ENCODE peak calls at places on chromosomes 1 and 21, in five cellular contexts. L is NT2/D1, Q is HepG2, W is GM12878, D is H1. X is an unnamed sample.

GRCh38 chr1:18299441-18300338 is 181.0 kb upstream of the KLHDC7A start:
- DNase-seq in L (no peak), W (no peak), D (no peak), Q (peak), X (peak)

GRCh38 chr1:33274446-33274845 is 18.2 kb downstream of the ZNF362 start:
- DNase-seq in Q (no peak), L (no peak), W (no peak), D (no peak), X (no peak)

GRCh38 chr1:92310185-92310597 is 11.3 kb downstream of the RPAP2 start:
- DNase-seq in D (no peak), Q (no peak), L (no peak), W (no peak), X (peak)

GRCh38 chr1:19405195-19405760 is 80.1 kb downstream of the CAPZB start:
- DNase-seq in L (no peak), Q (no peak), W (no peak), D (no peak), X (peak)

GRCh38 chr1:175933801-175934200 is 190.4 kb upstream of the TNR start:
- DNase-seq in L (peak), Q (peak), W (no peak), D (no peak), X (peak)

GRCh38 chr1:226404063-226404903 is 3.6 kb downstream of the PARP1 start:
- DNase-seq in Q (peak), L (no peak), W (no peak), D (no peak), X (no peak)

GRCh38 chr1:23664837-23665795 is 26.5 kb upstream of the RPL11 start:
- DNase-seq in D (no peak), Q (peak), W (peak), L (peak), X (peak)

GRCh38 chr1:154407866-154408777 is 3.0 kb downstream of the IL6R start:
- DNase-seq in D (no peak), Q (peak), W (no peak), L (no peak), X (no peak)

GRCh38 chr1:66532798-66533783 is 862 bp upstream of the SGIP1 start:
- DNase-seq in W (no peak), Q (no peak), D (no peak), L (no peak), X (no peak)

GRCh38 chr1:231544943-231545592 is 16.6 kb downstream of the TSNAX start:
- DNase-seq in D (no peak), L (no peak), Q (no peak), W (no peak), X (no peak)

GRCh38 chr1:41783189-41783639 is 135.5 kb downstream of the HIVEP3 start:
- DNase-seq in W (no peak), L (no peak), D (no peak), Q (no peak), X (no peak)

GRCh38 chr1:231315887-231316286 is 21.8 kb downstream of the EXOC8 start:
- DNase-seq in Q (peak), W (no peak), L (peak), D (peak), X (peak)

GRCh38 chr21:37281993-37282392 is 14.9 kb upstream of the VPS26C start:
- DNase-seq in L (no peak), W (no peak), Q (no peak), D (no peak), X (no peak)
- TF ChIP-seq SUZ12 in L (no peak), W (no peak), Q (no peak), D (no peak), X (no peak)

GRCh38 chr21:38914531-38915385 is 109.0 kb downstream of the ETS2 start:
- DNase-seq in W (no peak), L (no peak), Q (peak), D (no peak), X (no peak)
- TF ChIP-seq SUZ12 in W (no peak), L (no peak), Q (no peak), D (no peak), X (no peak)

GRCh38 chr1:85605519-85606413 is 25.2 kb downstream of the CCN1 start:
- DNase-seq in Q (peak), D (no peak), W (no peak), L (no peak), X (no peak)
- TF ChIP-seq SUZ12 in Q (no peak), D (no peak), W (no peak), L (no peak), X (no peak)

DNA sequence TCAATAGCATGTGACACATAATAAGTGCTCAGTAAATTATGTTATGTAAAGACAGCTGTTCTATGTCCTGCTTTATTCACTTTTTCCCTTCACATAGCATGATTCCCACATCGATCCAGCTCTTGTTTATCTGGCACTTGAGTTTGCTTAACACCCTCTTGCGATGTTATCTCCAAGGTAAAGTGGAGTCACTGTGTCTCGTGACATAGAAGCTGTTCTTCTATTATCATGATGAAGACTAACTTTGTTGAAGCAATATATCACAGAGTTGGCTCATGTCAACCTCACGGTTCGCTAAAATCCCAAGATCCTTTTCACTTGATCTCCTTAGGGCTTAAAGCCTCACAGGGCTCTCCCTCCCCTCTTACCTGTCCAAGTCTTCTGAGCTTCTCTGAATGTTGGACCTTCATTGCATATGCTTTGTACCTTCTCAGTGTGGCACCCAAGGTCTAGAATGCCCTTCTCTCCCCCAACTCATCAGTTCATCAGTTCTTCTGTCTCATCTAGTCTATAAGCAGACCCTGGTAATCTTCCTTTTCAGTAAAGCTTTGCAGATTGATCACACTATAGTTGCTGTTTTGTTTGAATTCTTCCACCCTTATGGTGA is 38.0 kb downstream of the PLXNA2 start:
- DNase-seq in W (no peak), Q (no peak), D (no peak), L (no peak), X (no peak)
- TF ChIP-seq SUZ12 in W (no peak), Q (no peak), D (no peak), L (no peak), X (no peak)

GRCh38 chr1:27299385-27300252 is 22.3 kb upstream of the TMEM222 start:
- DNase-seq in D (no peak), L (peak), W (no peak), Q (peak), X (no peak)
- TF ChIP-seq SUZ12 in D (no peak), L (no peak), W (no peak), Q (no peak), X (no peak)

DNA sequence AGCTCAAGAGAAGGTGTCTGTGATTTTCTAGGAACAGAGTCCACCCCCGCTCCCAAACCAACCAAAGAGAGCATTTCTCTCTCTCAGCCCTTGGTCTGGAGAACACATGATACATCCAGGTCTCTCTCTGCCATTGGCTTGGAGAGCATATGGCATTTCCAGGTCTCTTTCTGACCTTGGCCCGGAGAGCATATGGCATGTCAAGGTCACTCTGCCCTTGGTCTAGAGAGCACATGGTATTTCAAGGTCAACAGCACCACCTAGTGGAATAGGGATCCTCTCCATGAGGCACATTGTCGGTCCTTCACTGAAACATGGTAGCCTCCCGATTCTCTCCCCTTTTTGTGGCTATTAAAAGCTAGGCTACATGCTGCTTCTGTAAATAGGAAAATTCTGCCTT is 437.7 kb upstream of the OLFM3 start:
- DNase-seq in D (peak), L (peak), W (no peak), Q (peak), X (peak)
- TF ChIP-seq SUZ12 in D (no peak), L (no peak), W (no peak), Q (no peak), X (no peak)

GRCh38 chr1:151166506-151166956 is 587 bp downstream of the SCNM1 start:
- DNase-seq in D (no peak), W (no peak), L (no peak), Q (peak), X (peak)

GRCh38 chr1:151165738-151166505 is at the start of the genes LYSMD1 and SCNM1:
- DNase-seq in Q (peak), W (peak), L (peak), D (peak), X (peak)

GRCh38 chr1:151167116-151167515 is 1.2 kb downstream of the SCNM1 start:
- DNase-seq in Q (no peak), W (no peak), L (no peak), D (no peak), X (no peak)

GRCh38 chr1:151165281-151165737 is 393 bp downstream of the LYSMD1 start:
- DNase-seq in D (no peak), Q (peak), L (peak), W (no peak), X (peak)

GRCh38 chr1:151164732-151165280 is 896 bp downstream of the LYSMD1 start:
- DNase-seq in Q (peak), L (no peak), W (no peak), D (no peak), X (no peak)
- TF ChIP-seq SUZ12 in Q (no peak), L (no peak), W (no peak), D (no peak), X (no peak)

DNA sequence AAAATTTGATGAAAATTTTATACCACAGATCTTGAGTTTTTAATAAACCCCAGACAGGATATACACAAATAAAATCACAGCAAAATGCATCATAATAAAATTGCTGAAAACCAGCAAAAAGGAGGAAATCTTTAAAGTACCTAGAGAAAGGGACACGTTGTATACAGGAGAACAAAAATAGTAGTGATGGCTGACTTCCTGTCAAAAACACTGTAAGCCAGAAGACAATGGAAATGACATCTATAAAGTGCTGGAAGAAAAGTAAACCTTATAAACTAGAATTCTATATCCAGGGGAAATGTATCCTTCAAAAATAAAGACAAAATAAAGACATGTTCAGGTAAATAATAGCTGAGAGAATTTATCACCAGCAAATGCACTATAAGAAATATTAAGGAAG is 14.6 kb upstream of the PTGFRN start:
- DNase-seq in Q (no peak), W (no peak), L (no peak), D (no peak), X (no peak)
- TF ChIP-seq SUZ12 in Q (no peak), W (no peak), L (no peak), D (no peak), X (no peak)

GRCh38 chr1:208803371-208803811 is 559.2 kb upstream of the PLXNA2 start:
- DNase-seq in Q (no peak), L (no peak), W (no peak), D (no peak), X (no peak)

GRCh38 chr1:208809876-208810275 is 565.7 kb upstream of the PLXNA2 start:
- DNase-seq in D (no peak), W (no peak), L (no peak), Q (no peak), X (no peak)

GRCh38 chr1:208808301-208808700 is 564.1 kb upstream of the PLXNA2 start:
- DNase-seq in W (no peak), L (no peak), Q (no peak), D (no peak), X (no peak)

DNA sequence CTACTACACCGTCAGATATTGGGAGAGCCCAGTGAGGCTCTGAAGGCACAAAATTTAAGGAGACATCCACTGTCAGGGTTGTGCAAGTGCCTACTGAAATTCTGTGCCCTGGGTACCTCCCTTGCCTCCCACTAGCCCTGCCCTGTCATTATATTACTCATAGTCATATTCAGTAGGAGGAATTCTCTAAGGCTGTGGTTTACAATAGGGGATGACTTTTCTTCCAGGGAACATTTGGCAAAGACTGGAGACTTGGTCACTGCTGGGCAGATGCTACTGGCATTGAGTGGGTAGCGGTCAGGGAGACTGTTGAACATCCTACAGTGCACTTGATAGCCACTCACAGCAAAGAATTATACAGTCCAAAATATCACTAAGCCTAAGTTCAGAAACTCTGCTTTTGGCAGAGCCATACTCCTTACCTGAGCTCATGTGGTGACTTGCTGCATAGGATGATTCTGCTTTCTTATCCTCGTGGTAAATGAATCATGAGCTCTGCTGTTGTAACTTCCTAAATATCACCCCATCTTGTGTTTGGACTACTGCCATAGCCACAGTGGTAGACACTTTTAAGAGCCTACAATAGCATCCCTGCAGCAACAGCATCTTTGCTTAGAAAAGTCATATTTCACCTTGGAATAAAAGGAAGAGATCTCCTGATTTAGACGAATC is 563.4 kb upstream of the PLXNA2 start:
- DNase-seq in L (no peak), D (no peak), Q (no peak), W (no peak), X (no peak)
- TF ChIP-seq SUZ12 in L (no peak), D (no peak), Q (no peak), W (no peak), X (no peak)

X was measured in HEK293T.